ENCODE peak calls at places on chromosomes 4 and X, in nine cellular contexts. Z, Q, O, A, M, E, I, X and P are unnamed samples.

GRCh38 chr4:173635395-173635794 is 105.4 kb upstream of the HAND2 start:
- DNase-seq in M (no peak), E (no peak), Z (no peak), X (no peak), I (no peak), Q (no peak), A (no peak), O (no peak), P (no peak)

GRCh38 chr4:86496094-86497060 is 97.7 kb upstream of the PTPN13 start:
- DNase-seq in Q (peak; percentile 55), O (peak; percentile 20), A (peak; percentile 61), M (peak; percentile 31), E (peak; percentile 56), Z (no peak), I (peak; percentile 40), X (peak; percentile 25), P (peak; percentile 71)

GRCh38 chrX:111376486-111376885 is 35.5 kb downstream of the DCX start:
- DNase-seq in E (no peak), A (no peak), I (no peak), X (no peak), O (no peak), M (no peak), Q (no peak), Z (no peak), P (no peak)

GRCh38 chrX:112851806-112852205 is 11.2 kb upstream of the AMOT start:
- DNase-seq in Q (peak; percentile 8), I (no peak), O (no peak), X (no peak), A (no peak), E (peak; percentile 8), M (no peak), Z (no peak), P (no peak)

GRCh38 chrX:20231598-20231997 is 35.1 kb downstream of the RPS6KA3 start:
- DNase-seq in Z (no peak), I (no peak), E (no peak), M (no peak), X (no peak), Q (no peak), A (no peak), O (no peak), P (no peak)

GRCh38 chr4:117096462-117096861 is 11.1 kb upstream of the TRAM1L1 start:
- DNase-seq in O (no peak), M (no peak), Q (no peak), E (no peak), A (no peak), Z (no peak), X (no peak), I (no peak), P (no peak)

GRCh38 chr4:142142403-142142802 is 506.0 kb downstream of the IL15 start:
- DNase-seq in M (no peak), E (no peak), Z (no peak), X (no peak), Q (no peak), O (no peak), A (no peak), I (no peak), P (no peak)

GRCh38 chr4:165464338-165464737 is 85.5 kb downstream of the CPE start:
- DNase-seq in A (no peak), O (no peak), Z (no peak), M (no peak), X (no peak), E (no peak), I (no peak), Q (no peak), P (no peak)

GRCh38 chr4:38670939-38671593 is 7.1 kb downstream of the KLF3 start:
- DNase-seq in Z (no peak), Q (no peak), X (no peak), A (no peak), O (no peak), M (no peak), I (no peak), E (no peak), P (no peak)

GRCh38 chrX:110509778-110510510 is 151.3 kb downstream of the RTL9 start:
- DNase-seq in X (no peak), M (peak; percentile 3), E (no peak), A (peak; percentile 41), Q (no peak), O (no peak), Z (no peak), I (no peak), P (peak; percentile 21)

GRCh38 chrX:117987376-117987775 is 129.2 kb downstream of the KLHL13 start:
- DNase-seq in X (no peak), M (no peak), Q (no peak), A (no peak), O (no peak), Z (no peak), E (no peak), I (no peak), P (no peak)

GRCh38 chr4:91267543-91267942 is 1036.2 kb upstream of the GRID2 start:
- DNase-seq in A (no peak), O (no peak), M (no peak), I (no peak), Z (no peak), Q (no peak), X (no peak), E (no peak), P (no peak)
- H3K4me3 ChIP-seq in A (no peak overlapping the region), O (no peak overlapping the region), M (no peak overlapping the region), I (no peak overlapping the region), Z (no peak overlapping the region), Q (no peak overlapping the region), X (no peak overlapping the region), E (no peak overlapping the region), P (no peak overlapping the region)

GRCh38 chr4:112517067-112517588 is 1.1 kb upstream of the NEUROG2 start:
- DNase-seq in E (no peak), Q (no peak), Z (no peak), X (no peak), I (no peak), A (peak; percentile 78), M (no peak), O (no peak), P (no peak)
- TF ChIP-seq CTCF in E (no peak), Q (no peak), Z (no peak), X (no peak), I (peak; percentile 8), A (peak; percentile 28), M (no peak), O (no peak), P (no peak)

DNA sequence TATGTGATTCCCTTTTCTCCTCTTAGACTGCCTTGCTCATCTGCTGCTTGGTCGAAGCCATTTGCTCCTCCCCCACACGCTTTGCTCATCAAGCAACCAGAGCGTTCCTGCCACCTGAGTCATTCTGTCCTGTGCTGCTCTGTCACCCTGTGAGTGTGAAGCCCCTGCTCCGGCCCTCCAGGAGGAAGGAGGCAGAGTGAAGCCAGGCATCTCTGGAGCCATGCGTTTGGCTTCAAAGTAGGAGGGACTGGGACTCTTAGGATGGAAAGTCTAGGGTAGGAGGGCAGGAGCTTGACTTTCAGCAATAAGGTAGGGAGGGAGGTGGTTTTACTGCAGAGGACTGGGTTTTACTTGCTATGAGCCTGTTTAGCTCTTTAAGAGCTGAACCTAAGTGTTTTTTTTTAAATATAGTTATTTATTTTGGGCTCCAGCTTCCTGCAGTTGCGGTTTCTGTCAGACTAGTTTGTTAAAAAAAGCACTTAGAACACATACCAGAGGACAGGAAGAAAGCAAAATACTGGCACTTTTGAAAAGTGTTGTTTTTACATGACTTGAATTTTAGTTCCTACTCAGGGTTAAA is 63.6 kb downstream of the SPINK2 start:
- DNase-seq in M (peak; percentile 48), Z (peak; percentile 59), O (peak; percentile 93), I (peak; percentile 22), A (peak; percentile 63), E (peak; percentile 7), X (peak; percentile 96), Q (peak; percentile 70), P (peak; percentile 65)
- H3K4me3 ChIP-seq in M (no peak overlapping the region), Z (no peak overlapping the region), O (peak overlapping the region; percentile 21), I (no peak overlapping the region), A (no peak overlapping the region), E (no peak overlapping the region), X (no peak overlapping the region), Q (no peak overlapping the region), P (no peak overlapping the region)

DNA sequence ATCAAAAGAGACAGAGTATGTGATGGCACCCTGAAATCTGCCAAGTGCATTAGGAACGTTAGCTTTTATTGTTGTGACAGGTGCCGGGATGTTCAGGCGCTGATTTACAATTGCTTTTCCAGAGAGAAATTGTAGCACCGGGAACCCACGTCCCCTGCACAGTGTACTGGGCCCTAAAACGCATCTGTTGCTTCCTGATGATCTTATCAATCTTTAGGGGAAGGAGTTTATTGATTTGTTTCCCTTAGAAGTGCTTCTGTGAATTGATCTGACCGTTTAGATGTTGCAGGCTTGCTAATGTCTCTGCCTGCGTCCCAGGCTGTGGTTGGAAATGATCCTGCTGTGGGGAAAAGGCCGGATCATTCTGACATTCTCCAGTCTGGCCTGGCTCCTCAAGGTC is 17.0 kb downstream of the PHOX2B start:
- DNase-seq in A (no peak), Z (no peak), I (peak; percentile 21), X (no peak), M (no peak), Q (no peak), E (no peak), O (no peak), P (no peak)
- TF ChIP-seq CTCF in A (no peak), Z (no peak), I (no peak), X (no peak), M (no peak), Q (no peak), E (no peak), O (no peak), P (no peak)

GRCh38 chr4:41221850-41222249 is 7.5 kb upstream of the APBB2 start:
- DNase-seq in Z (no peak), I (no peak), O (no peak), M (no peak), A (no peak), X (no peak), Q (no peak), E (no peak), P (no peak)
- H3K4me3 ChIP-seq in Z (no peak overlapping the region), I (no peak overlapping the region), O (no peak overlapping the region), M (no peak overlapping the region), A (no peak overlapping the region), X (no peak overlapping the region), Q (no peak overlapping the region), E (no peak overlapping the region), P (no peak overlapping the region)

GRCh38 chr4:157837071-157837470 is 335.8 kb downstream of the GASK1B start:
- DNase-seq in E (no peak), X (no peak), M (no peak), Z (no peak), A (no peak), Q (no peak), O (no peak), I (no peak), P (no peak)

GRCh38 chr4:157832596-157832995 is 340.2 kb downstream of the GASK1B start:
- DNase-seq in E (no peak), A (no peak), I (no peak), O (no peak), Q (no peak), X (no peak), Z (no peak), M (no peak), P (no peak)

GRCh38 chr4:157840630-157841029 is 332.2 kb downstream of the GASK1B start:
- DNase-seq in M (no peak), O (no peak), X (no peak), I (no peak), E (no peak), Q (no peak), A (no peak), Z (no peak), P (no peak)

DNA sequence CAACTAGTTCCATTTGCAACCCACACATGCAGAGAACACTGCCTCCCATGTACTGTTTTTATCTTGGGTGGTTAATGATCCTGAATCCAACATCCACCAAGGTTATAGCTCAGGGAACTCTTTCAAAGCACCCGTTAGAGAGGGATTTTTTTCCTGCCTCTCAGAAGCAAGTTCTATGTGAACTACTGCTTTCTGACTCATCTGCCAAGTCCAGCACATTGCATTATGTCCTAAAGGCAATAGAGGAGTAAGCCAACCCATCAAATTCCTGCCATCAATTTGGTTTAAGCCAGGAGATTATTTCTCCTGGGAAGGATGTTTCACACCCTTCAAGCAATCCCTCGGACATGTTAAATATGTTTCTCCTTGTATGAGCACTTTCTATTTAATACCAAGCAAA is 334.5 kb downstream of the GASK1B start:
- DNase-seq in X (no peak), I (no peak), E (no peak), Z (no peak), O (no peak), Q (no peak), A (no peak), M (no peak), P (no peak)
- TF ChIP-seq CTCF in X (no peak), I (no peak), E (no peak), Z (no peak), O (no peak), Q (no peak), A (no peak), M (no peak), P (no peak)